ENCODE peak calls at places on chromosomes 11 and 22, in nine cellular contexts. T is NCI-H1417; P is lower lobe of right lung; D is endothelial cell of umbilical vein; M is activated CD8-positive, alpha-beta memory T cell treated with anti-CD3 and anti-CD28 coated beads, Interleukin-2, amount 50 U/mL, for 48 hours; O is HAP-1; K is mesendoderm; H is small intestine; J is NCI-H1436 treated with DMSO at 0.1 percent for 48 hours. W is an unnamed sample.

GRCh38 chr11:2585566-2586090 is 114.2 kb downstream of the KCNQ1OT1 start:
- DNase-seq in T (no peak), P (no peak), D (no peak), M (no peak), O (peak; percentile 5), K (no peak), H (no peak), J (no peak), W (no peak)

GRCh38 chr22:47445716-47446290 is 683.4 kb downstream of the TBC1D22A start:
- DNase-seq in T (no peak), P (no peak), D (no peak), M (no peak), O (no peak), K (no peak), H (no peak), J (no peak), W (peak; percentile 71)

GRCh38 chr11:69364901-69365300 is 70.9 kb downstream of the MYEOV start:
- DNase-seq in T (peak; percentile 21), P (no peak), D (peak; percentile 89), M (no peak), O (no peak), K (no peak), H (peak; percentile 46), J (no peak), W (no peak)

GRCh38 chr11:130634186-130634585 is 185.7 kb downstream of the ADAMTS15 start:
- DNase-seq in T (no peak), P (no peak), D (no peak), M (no peak), O (no peak), K (no peak), H (no peak), J (no peak), W (peak; percentile 61)

GRCh38 chr22:20787223-20787622 is 13.3 kb downstream of the SERPIND1 start:
- DNase-seq in T (no peak), P (no peak), D (no peak), M (no peak), O (no peak), K (no peak), H (no peak), J (no peak), W (no peak)

GRCh38 chr22:39313258-39314001 is 6.0 kb downstream of the RPL3 start:
- DNase-seq in T (no peak), P (no peak), D (no peak), M (no peak), O (peak; percentile 33), K (no peak), H (no peak), J (no peak), W (no peak)

GRCh38 chr22:39956932-39957664 is 3.1 kb upstream of the TMA7B start:
- DNase-seq in T (peak; percentile 70), P (no peak), D (no peak), M (no peak), O (no peak), K (no peak), H (no peak), J (no peak), W (no peak)

GRCh38 chr11:124070906-124071621 is 29.9 kb upstream of the OR10G7 start:
- DNase-seq in T (peak; percentile 90), P (peak; percentile 57), D (peak; percentile 88), M (peak; percentile 81), O (peak; percentile 73), K (peak; percentile 79), H (peak; percentile 70), J (no peak), W (no peak)

GRCh38 chr11:19185516-19186052 is 16.2 kb downstream of the CSRP3 start:
- DNase-seq in T (no peak), P (no peak), D (no peak), M (no peak), O (no peak), K (no peak), H (no peak), J (no peak), W (no peak)

GRCh38 chr22:32123657-32124056 is 35.4 kb downstream of the C22orf42 start:
- DNase-seq in T (no peak), P (no peak), D (no peak), M (no peak), O (no peak), K (peak; percentile 82), H (no peak), J (no peak), W (no peak)

GRCh38 chr11:124900464-124900863 is 2.8 kb upstream of the ROBO4 start:
- DNase-seq in T (no peak), P (no peak), D (peak; percentile 75), M (no peak), O (no peak), K (peak; percentile 76), H (no peak), J (no peak), W (peak; percentile 86)

GRCh38 chr22:37735054-37735453 is 38.2 kb downstream of the TRIOBP start:
- DNase-seq in T (peak; percentile 1), P (peak; percentile 67), D (no peak), M (no peak), O (peak; percentile 42), K (peak; percentile 73), H (peak; percentile 32), J (no peak), W (no peak)

GRCh38 chr11:1453611-1454386 is 32.8 kb downstream of the MOB2 start:
- DNase-seq in T (peak; percentile 10), P (no peak), D (no peak), M (peak; percentile 61), O (no peak), K (peak; percentile 61), H (peak; percentile 26), J (no peak), W (no peak)

GRCh38 chr11:68403424-68403823 is 57.1 kb upstream of the PPP6R3 start:
- DNase-seq in T (no peak), P (peak; percentile 45), D (no peak), M (no peak), O (no peak), K (no peak), H (no peak), J (no peak), W (no peak)

GRCh38 chr11:133029096-133029495 is 503.2 kb downstream of the OPCML start:
- DNase-seq in T (no peak), P (no peak), D (no peak), M (no peak), O (no peak), K (no peak), H (no peak), J (no peak), W (no peak)

GRCh38 chr11:58957922-58958321 is 18.6 kb downstream of the GLYATL1 start:
- DNase-seq in T (no peak), P (no peak), D (no peak), M (no peak), O (no peak), K (no peak), H (no peak), J (no peak), W (no peak)

GRCh38 chr22:45997077-45997774 is 20.3 kb upstream of the WNT7B start:
- DNase-seq in T (no peak), P (peak; percentile 86), D (peak; percentile 98), M (no peak), O (peak; percentile 70), K (peak; percentile 48), H (peak; percentile 17), J (no peak), W (no peak)

GRCh38 chr22:38554281-38554680 is 15.7 kb downstream of the DMC1 start:
- DNase-seq in T (no peak), P (no peak), D (no peak), M (no peak), O (no peak), K (no peak), H (no peak), J (no peak), W (no peak)

GRCh38 chr22:43293661-43294392 is 49.3 kb downstream of the SCUBE1 start:
- DNase-seq in T (peak; percentile 2), P (peak; percentile 76), D (peak; percentile 25), M (no peak), O (no peak), K (peak; percentile 48), H (peak; percentile 69), J (no peak), W (no peak)

GRCh38 chr11:77200869-77201268 is 72.8 kb downstream of the MYO7A start:
- DNase-seq in T (no peak), P (peak; percentile 23), D (no peak), M (peak; percentile 42), O (no peak), K (no peak), H (no peak), J (no peak), W (no peak)

GRCh38 chr11:15055620-15056356 is 17.6 kb upstream of the CALCB start:
- DNase-seq in T (no peak), P (no peak), D (no peak), M (no peak), O (no peak), K (no peak), H (no peak), J (no peak), W (no peak)

GRCh38 chr22:45314054-45314721 is 4.5 kb downstream of the FAM118A start:
- DNase-seq in T (no peak), P (no peak), D (no peak), M (no peak), O (no peak), K (peak; percentile 77), H (no peak), J (no peak), W (no peak)

GRCh38 chr11:72349616-72350218 is 84.6 kb downstream of the CLPB start:
- DNase-seq in T (no peak), P (no peak), D (no peak), M (no peak), O (no peak), K (no peak), H (no peak), J (no peak), W (no peak)

GRCh38 chr11:127345819-127346459 is 345.4 kb upstream of the KIRREL3 start:
- DNase-seq in T (peak; percentile 75), P (no peak), D (no peak), M (peak; percentile 50), O (peak; percentile 41), K (peak; percentile 55), H (peak; percentile 3), J (no peak), W (no peak)

GRCh38 chr11:68667511-68668253 is 16.7 kb upstream of the GAL start:
- DNase-seq in T (no peak), P (no peak), D (no peak), M (no peak), O (no peak), K (no peak), H (no peak), J (no peak), W (no peak)

GRCh38 chr22:43126506-43127165 is 16.1 kb downstream of the BIK start:
- DNase-seq in T (no peak), P (no peak), D (peak; percentile 29), M (no peak), O (no peak), K (peak; percentile 65), H (peak; percentile 65), J (no peak), W (no peak)

GRCh38 chr11:49208006-49208721 is at the start of gene FOLH1:
- DNase-seq in T (no peak), P (peak; percentile 51), D (peak; percentile 6), M (no peak), O (peak; percentile 14), K (peak; percentile 66), H (peak; percentile 96), J (no peak), W (no peak)

GRCh38 chr11:104970756-104971155 is 2.4 kb upstream of the CASP4 start:
- DNase-seq in T (no peak), P (no peak), D (peak; percentile 58), M (no peak), O (no peak), K (no peak), H (no peak), J (no peak), W (no peak)

GRCh38 chr22:18983120-18983651 is 47.1 kb upstream of the PRODH start:
- DNase-seq in T (no peak), P (peak; percentile 39), D (no peak), M (no peak), O (no peak), K (no peak), H (no peak), J (no peak), W (no peak)

GRCh38 chr11:115256326-115257197 is 247.7 kb downstream of the CADM1 start:
- DNase-seq in T (peak; percentile 82), P (no peak), D (no peak), M (no peak), O (no peak), K (peak; percentile 79), H (no peak), J (no peak), W (no peak)

GRCh38 chr11:44993971-44994705 is 43.5 kb upstream of the TP53I11 start:
- DNase-seq in T (no peak), P (no peak), D (no peak), M (peak; percentile 20), O (no peak), K (no peak), H (no peak), J (no peak), W (peak; percentile 44)